ENCODE peak calls at places on chromosomes 2 and 18, in four cellular contexts. U is heart left ventricle, P is Peyer's patch, J is left ventricle myocardium inferior. K is an unnamed sample.

GRCh38 chr2:96156011-96156820 is 11.0 kb upstream of the DUSP2 start:
- DNase-seq in J (no peak), U (no peak), P (no peak), K (no peak)

GRCh38 chr2:105969552-105969951 is 224.5 kb downstream of the UXS1 start:
- DNase-seq in J (no peak), P (no peak), U (no peak), K (no peak)

GRCh38 chr2:192195548-192196418 is 1.1 kb upstream of the TMEFF2 start:
- DNase-seq in U (peak; percentile 18), P (no peak), J (peak; percentile 10), K (no peak)

GRCh38 chr2:76274154-76274553 is 563.4 kb upstream of the GCFC2 start:
- DNase-seq in J (no peak), P (no peak), U (no peak), K (no peak)

GRCh38 chr2:34738691-34739090 is 1139.6 kb upstream of the FAM98A start:
- DNase-seq in J (no peak), U (no peak), P (no peak), K (no peak)

GRCh38 chr2:121480826-121481225 is 49.9 kb upstream of the RNU4ATAC start:
- DNase-seq in U (no peak), J (no peak), P (no peak), K (no peak)

GRCh38 chr2:66445076-66445724 is 10.3 kb downstream of the MEIS1 start:
- DNase-seq in U (peak; percentile 25), P (no peak), J (no peak), K (no peak)

GRCh38 chr2:151238527-151239487 is 22.9 kb downstream of the RBM43 start:
- DNase-seq in J (no peak), U (peak; percentile 23), P (peak; percentile 63), K (peak; percentile 72)

GRCh38 chr2:121804340-121804739 is 48.9 kb downstream of the TSN start:
- DNase-seq in U (no peak), J (no peak), P (no peak), K (no peak)

GRCh38 chr2:179031731-179032408 is 18.1 kb downstream of the CCDC141 start:
- DNase-seq in J (no peak), P (no peak), U (no peak), K (no peak)
- TF ChIP-seq CTCF in J (no peak), P (no peak), U (no peak), K (no peak)

GRCh38 chr2:73895473-73895872 is 2.7 kb downstream of the ACTG2 start:
- DNase-seq in P (no peak), U (no peak), J (no peak), K (no peak)

GRCh38 chr2:73897934-73898333 is 5.1 kb downstream of the ACTG2 start:
- DNase-seq in U (no peak), J (no peak), P (no peak), K (no peak)

GRCh38 chr2:73896362-73897239 is 3.8 kb downstream of the ACTG2 start:
- DNase-seq in J (no peak), P (peak; percentile 53), U (peak; percentile 29), K (no peak)

GRCh38 chr2:73894877-73895276 is 2.1 kb downstream of the ACTG2 start:
- DNase-seq in P (no peak), U (no peak), J (no peak), K (peak; percentile 73)

DNA sequence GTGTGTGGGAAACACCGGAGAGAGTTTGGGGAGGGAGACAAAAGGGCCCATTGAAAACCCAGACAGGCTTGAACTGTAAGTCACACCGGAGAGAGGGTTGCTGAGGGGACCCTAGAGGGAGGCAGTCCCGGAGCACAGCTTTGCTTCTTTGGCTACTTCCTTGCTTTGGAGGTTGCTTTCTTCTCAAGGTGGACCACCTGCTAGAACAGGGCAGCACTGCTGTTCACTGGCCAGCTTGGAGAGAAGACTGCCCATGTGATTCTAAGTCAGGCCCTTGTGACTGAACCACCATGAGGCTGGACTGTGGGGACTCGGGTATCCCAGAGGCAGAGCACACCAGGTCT is 4.4 kb downstream of the ACTG2 start:
- DNase-seq in U (no peak), P (no peak), J (no peak), K (peak; percentile 56)
- H3K4me3 ChIP-seq in U (no peak overlapping the region), P (no peak overlapping the region), J (no peak overlapping the region), K (peak overlapping the region; percentile 60)

DNA sequence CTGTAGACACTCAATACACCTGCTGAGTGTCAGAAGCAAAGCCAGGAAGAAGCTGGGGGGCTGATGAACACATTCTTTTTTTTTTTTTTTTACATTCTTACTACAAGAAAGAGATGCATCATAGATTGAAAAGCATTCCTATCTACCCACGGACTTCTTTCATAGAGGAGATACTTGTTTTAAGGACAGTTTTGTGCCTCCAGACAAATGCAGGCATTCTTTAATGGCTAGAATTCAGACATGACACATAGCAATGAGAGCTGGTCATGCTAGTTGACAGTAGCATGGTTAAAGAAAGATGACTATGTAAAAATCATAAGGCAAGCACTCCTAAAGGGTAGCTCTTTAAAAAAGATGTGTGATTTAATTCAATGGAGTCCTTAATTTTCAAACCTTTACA is 110.2 kb downstream of the EPHA4 start:
- DNase-seq in P (no peak), J (no peak), U (no peak), K (no peak)
- TF ChIP-seq CTCF in P (no peak), J (no peak), U (no peak), K (no peak)

GRCh38 chr2:104855174-104856085 is 1.5 kb downstream of the POU3F3 start:
- DNase-seq in U (no peak), P (no peak), J (no peak), K (no peak)

GRCh38 chr2:104858325-104858978 is 4.5 kb downstream of the POU3F3 start:
- DNase-seq in J (no peak), U (no peak), P (no peak), K (no peak)

GRCh38 chr2:104856086-104856972 is 2.4 kb downstream of the POU3F3 start:
- DNase-seq in U (no peak), P (no peak), J (no peak), K (no peak)

GRCh38 chr2:104857262-104858221 is 3.6 kb downstream of the POU3F3 start:
- DNase-seq in J (no peak), P (no peak), U (no peak), K (no peak)

DNA sequence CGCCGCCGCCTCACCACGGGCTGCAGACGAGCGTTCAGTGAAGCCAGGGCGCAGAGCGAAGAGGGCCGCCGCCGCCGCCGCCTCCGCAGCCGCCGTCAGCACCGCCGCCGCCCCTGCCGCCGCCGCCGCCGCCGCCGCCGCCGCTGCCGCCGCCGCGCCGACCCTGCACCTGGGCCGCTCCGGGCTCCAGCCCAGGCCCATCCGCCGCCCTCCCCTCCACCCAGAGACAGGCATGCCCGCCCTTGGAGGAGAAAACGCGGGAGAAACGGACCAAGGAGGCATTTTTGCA is 3.0 kb downstream of the POU3F3 start:
- DNase-seq in U (no peak), J (no peak), P (no peak), K (no peak)
- H3K4me3 ChIP-seq in U (no peak overlapping the region), J (peak overlapping the region; percentile 11), P (peak overlapping the region; percentile 38), K (no peak overlapping the region)

GRCh38 chr18:3597159-3597977 is 147.4 kb downstream of the TGIF1 start:
- DNase-seq in P (no peak), U (no peak), J (no peak), K (no peak)

GRCh38 chr18:3594760-3595241 is 144.8 kb downstream of the TGIF1 start:
- DNase-seq in J (peak; percentile 32), U (no peak), P (no peak), K (no peak)

GRCh38 chr18:3593904-3594759 is 144.2 kb downstream of the TGIF1 start:
- DNase-seq in U (peak; percentile 89), P (peak; percentile 97), J (peak; percentile 80), K (peak; percentile 90)

GRCh38 chr18:3595282-3596273 is 145.6 kb downstream of the TGIF1 start:
- DNase-seq in U (no peak), P (peak; percentile 66), J (no peak), K (no peak)

GRCh38 chr18:3596324-3597158 is 146.6 kb downstream of the TGIF1 start:
- DNase-seq in P (peak; percentile 83), J (peak; percentile 42), U (peak; percentile 62), K (peak; percentile 44)
- TF ChIP-seq CTCF in P (peak; percentile 5), J (peak; percentile 34), U (peak; percentile 11), K (no peak)

GRCh38 chr18:48780151-48781001 is 170.4 kb downstream of the SMAD7 start:
- DNase-seq in J (no peak), P (no peak), U (no peak), K (peak; percentile 81)
- H3K4me3 ChIP-seq in J (peak overlapping the region; percentile 42), P (no peak overlapping the region), U (no peak overlapping the region), K (peak overlapping the region; percentile 26)

DNA sequence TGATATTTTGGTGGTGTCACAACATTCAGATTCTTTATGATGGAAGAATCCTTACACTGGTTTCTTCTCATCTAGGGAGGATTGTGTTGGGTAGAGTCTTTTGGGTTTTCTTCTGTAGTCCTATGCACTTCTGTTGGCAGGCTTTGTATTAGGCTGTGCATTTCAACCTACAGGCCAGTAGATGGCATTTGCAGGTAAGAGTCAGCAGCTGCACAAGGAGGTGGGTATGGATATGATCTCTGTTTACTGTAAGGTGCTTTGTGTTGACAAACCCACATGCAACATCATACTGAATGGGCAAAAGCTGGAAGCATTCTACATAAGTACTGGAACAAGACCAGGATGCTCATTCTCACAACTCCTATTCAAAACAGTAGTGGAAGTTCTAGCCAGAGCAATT is 656.8 kb downstream of the METTL4 start:
- DNase-seq in J (no peak), P (no peak), U (no peak), K (no peak)
- TF ChIP-seq CTCF in J (no peak), P (no peak), U (no peak), K (no peak)